ENCODE peak calls at places on chromosomes 16 and 17, in six cellular contexts. B is neural progenitor cell; F is effector memory CD4-positive, alpha-beta T cell; H is A549; I is heart right ventricle; K is naive thymus-derived CD4-positive, alpha-beta T cell. Q is an unnamed sample. For H3K4me1, the result is how much of the 10 kb centered on the place peaks cover.

GRCh38 chr17:63435681-63436522 is 10.2 kb downstream of the CYB561 start:
- DNase-seq in B (no peak), F (no peak), H (no peak), I (no peak), K (no peak), Q (no peak)

GRCh38 chr16:30619643-30620042 is 9.5 kb upstream of the ZNF689 start:
- DNase-seq in B (no peak), F (no peak), H (no peak), I (no peak), K (no peak), Q (peak)

GRCh38 chr17:49707246-49707607 is 537 bp downstream of the SLC35B1 start:
- DNase-seq in B (peak), F (peak), H (no peak), I (no peak), K (no peak), Q (no peak)

GRCh38 chr17:76866774-76867577 is 1.2 kb upstream of the MGAT5B start:
- DNase-seq in B (no peak), F (no peak), H (no peak), I (no peak), K (no peak), Q (no peak)

GRCh38 chr17:63988741-63989621 is 9.2 kb upstream of the PRR29 start:
- DNase-seq in B (peak), F (no peak), H (no peak), I (no peak), K (no peak), Q (no peak)

GRCh38 chr17:21548236-21548635 is 144.1 kb upstream of the KCNJ18 start:
- DNase-seq in B (no peak), F (no peak), H (no peak), I (no peak), K (no peak), Q (no peak)

GRCh38 chr16:84245933-84246678 is 6.3 kb upstream of the KCNG4 start:
- DNase-seq in B (no peak), F (no peak), H (no peak), I (no peak), K (no peak), Q (no peak)

GRCh38 chr17:46025510-46025909 is 26.5 kb downstream of the STH start:
- DNase-seq in B (no peak), F (no peak), H (no peak), I (no peak), K (no peak), Q (no peak)

GRCh38 chr16:49084628-49085390 is 196.8 kb downstream of the CBLN1 start:
- DNase-seq in B (no peak), F (no peak), H (peak), I (no peak), K (no peak), Q (no peak)

GRCh38 chr17:74711058-74711824 is 1.5 kb downstream of the CD300LF start:
- DNase-seq in B (no peak), F (no peak), H (no peak), I (no peak), K (no peak), Q (no peak)

GRCh38 chr16:11386791-11387546 is 41.7 kb downstream of the RMI2 start:
- DNase-seq in B (peak), F (no peak), H (peak), I (peak), K (no peak), Q (no peak)

GRCh38 chr16:86343733-86344585 is 166.4 kb upstream of the FOXF1 start:
- DNase-seq in B (no peak), F (no peak), H (no peak), I (no peak), K (no peak), Q (peak)

GRCh38 chr16:30003670-30004423 is 7.0 kb downstream of the DOC2A start:
- DNase-seq in B (no peak), F (no peak), H (no peak), I (no peak), K (no peak), Q (no peak)

GRCh38 chr17:9021985-9022552 is 759 bp downstream of the NTN1 start:
- DNase-seq in B (peak), F (no peak), H (no peak), I (peak), K (no peak), Q (no peak)

GRCh38 chr16:19912445-19913305 is 28.0 kb upstream of the GPRC5B start:
- DNase-seq in B (no peak), F (no peak), H (no peak), I (no peak), K (no peak), Q (no peak)

GRCh38 chr16:1678500-1679098 is 520 bp downstream of the JPT2 start:
- DNase-seq in B (peak), F (peak), H (peak), I (peak), K (peak), Q (peak)

GRCh38 chr17:34313164-34313563 is 6.1 kb upstream of the CCL8 start:
- DNase-seq in B (no peak), F (no peak), H (no peak), I (no peak), K (no peak), Q (no peak)

GRCh38 chr16:2204727-2205103 is 539 bp upstream of the MLST8 start:
- DNase-seq in B (no peak), F (no peak), H (no peak), I (no peak), K (no peak), Q (no peak)

GRCh38 chr17:80286638-80286960 is 25.9 kb downstream of the RNF213 start:
- DNase-seq in B (no peak), F (no peak), H (no peak), I (no peak), K (no peak), Q (no peak)

GRCh38 chr16:80081851-80082250 is 458.9 kb upstream of the DYNLRB2 start:
- DNase-seq in B (no peak), F (no peak), H (no peak), I (no peak), K (no peak), Q (no peak)

GRCh38 chr17:61409301-61410099 is 9.9 kb downstream of the TBX2 start:
- DNase-seq in B (peak), F (no peak), H (peak), I (peak), K (peak), Q (peak)

GRCh38 chr17:64448665-64449512 is at the start of gene MILR1:
- DNase-seq in B (no peak), F (no peak), H (peak), I (no peak), K (no peak), Q (peak)

GRCh38 chr17:44214230-44214494 is 5.3 kb downstream of the UBTF start:
- DNase-seq in B (no peak), F (no peak), H (no peak), I (no peak), K (no peak), Q (no peak)

GRCh38 chr17:44214896-44215295 is 4.6 kb downstream of the UBTF start:
- DNase-seq in B (no peak), F (no peak), H (no peak), I (no peak), K (no peak), Q (no peak)

GRCh38 chr17:44211281-44212265 is 7.9 kb downstream of the UBTF start:
- DNase-seq in B (no peak), F (no peak), H (no peak), I (no peak), K (no peak), Q (no peak)

GRCh38 chr17:44212507-44213402 is 6.7 kb downstream of the UBTF start:
- DNase-seq in B (no peak), F (no peak), H (no peak), I (no peak), K (no peak), Q (no peak)

GRCh38 chr17:44213403-44214229 is 5.9 kb downstream of the UBTF start:
- DNase-seq in B (no peak), F (no peak), H (no peak), I (no peak), K (no peak), Q (no peak)
- H3K4me1 ChIP-seq in B (under half), F (half or more), H (under half), I (under half), K (half or more), Q (under half)

GRCh38 chr17:3888343-3889171 is 4.3 kb downstream of the CAMKK1 start:
- DNase-seq in B (peak), F (no peak), H (no peak), I (peak), K (no peak), Q (peak)
- H3K4me1 ChIP-seq in B (under half), F (under half), H (half or more), I (under half), K (under half), Q (half or more)

GRCh38 chr16:23504453-23505179 is 5.7 kb downstream of the GGA2 start:
- DNase-seq in B (peak), F (peak), H (peak), I (peak), K (no peak), Q (peak)
- H3K4me1 ChIP-seq in B (half or more), F (under half), H (under half), I (under half), K (half or more), Q (half or more)

DNA sequence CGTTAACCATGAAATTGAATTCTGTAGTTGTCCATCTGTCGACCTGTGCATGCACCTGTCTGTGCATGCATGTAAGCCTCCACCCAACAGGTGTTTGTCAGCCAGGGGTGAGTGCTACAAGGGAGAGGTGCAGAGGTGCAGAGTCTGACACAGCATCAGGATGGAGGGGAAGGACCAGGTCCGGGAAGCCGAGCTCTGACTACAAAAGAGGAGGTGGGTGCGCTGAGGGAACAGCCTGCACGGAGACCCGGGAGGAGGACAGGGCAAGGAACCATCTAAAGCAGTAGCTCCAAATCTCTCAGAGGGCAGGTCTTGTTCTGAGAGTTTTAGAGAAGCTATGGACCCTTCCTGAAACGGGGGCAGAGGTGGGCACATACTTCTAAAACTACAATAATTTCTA is 54.1 kb downstream of the B9D1 start:
- DNase-seq in B (no peak), F (no peak), H (no peak), I (no peak), K (no peak), Q (no peak)
- H3K4me1 ChIP-seq in B (under half), F (under half), H (under half), I (under half), K (under half), Q (under half)

DNA sequence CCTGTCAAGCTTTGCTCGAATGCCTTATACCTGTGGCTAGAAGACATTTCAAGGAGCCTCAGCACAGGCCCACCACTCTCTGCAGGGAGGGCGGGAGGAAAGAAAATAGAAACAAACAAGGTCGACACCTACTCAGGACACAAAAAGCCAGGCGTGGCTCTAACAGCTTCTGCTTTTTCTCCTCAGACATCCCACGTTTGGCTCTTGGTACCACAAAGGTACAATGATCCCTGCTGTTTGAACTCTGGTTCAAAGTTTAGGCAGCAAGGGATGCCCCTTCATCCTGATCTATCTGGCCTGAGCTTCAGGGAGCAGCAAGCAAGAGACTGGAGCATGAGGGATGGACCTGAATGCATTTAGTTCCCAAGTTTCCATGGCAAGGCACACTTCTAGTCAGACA is 57.1 kb downstream of the CREBBP start:
- DNase-seq in B (no peak), F (no peak), H (no peak), I (no peak), K (no peak), Q (no peak)
- H3K4me1 ChIP-seq in B (under half), F (under half), H (under half), I (under half), K (half or more), Q (half or more)

GRCh38 chr17:31449746-31450145 is 58.3 kb downstream of the RAB11FIP4 start:
- DNase-seq in B (no peak), F (no peak), H (no peak), I (no peak), K (no peak), Q (no peak)
- H3K4me1 ChIP-seq in B (under half), F (under half), H (under half), I (under half), K (under half), Q (under half)

DNA sequence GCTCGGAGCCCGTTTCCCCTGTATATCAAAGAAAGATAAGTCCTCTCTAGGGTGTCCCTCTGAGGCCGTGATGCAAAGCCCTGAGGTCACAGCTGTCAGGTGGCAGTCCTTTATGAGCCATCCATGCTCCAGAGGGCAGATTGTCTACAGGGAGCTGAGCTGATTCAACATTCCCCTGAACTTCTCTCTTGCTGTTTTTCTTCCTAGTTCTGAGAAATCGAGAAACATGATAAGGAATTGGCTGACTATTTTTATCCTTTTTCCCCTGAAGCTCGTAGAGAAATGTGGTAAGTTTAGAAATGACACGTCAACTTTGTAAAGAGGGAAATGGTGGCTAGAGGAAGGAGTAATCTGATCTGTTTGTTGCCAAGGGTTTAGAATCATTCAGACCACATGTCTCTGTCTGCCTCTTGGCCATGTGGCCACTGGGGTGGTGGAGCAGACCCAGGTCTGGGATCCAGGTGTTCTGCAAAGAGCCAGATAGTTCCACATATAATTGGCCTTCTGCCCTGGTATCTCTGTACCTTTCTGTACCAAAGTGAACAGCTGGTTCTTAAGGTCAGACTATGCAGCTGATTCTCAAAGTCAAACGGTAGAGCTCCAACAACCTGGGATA is 3.5 kb downstream of the CTNS start:
- DNase-seq in B (peak), F (no peak), H (no peak), I (no peak), K (no peak), Q (peak)
- H3K4me1 ChIP-seq in B (under half), F (under half), H (under half), I (under half), K (under half), Q (under half)

GRCh38 chr17:7017827-7018200 is 5.0 kb upstream of the BCL6B start:
- DNase-seq in B (no peak), F (no peak), H (no peak), I (no peak), K (no peak), Q (no peak)
- H3K4me1 ChIP-seq in B (under half), F (under half), H (under half), I (under half), K (under half), Q (under half)

Q was measured in adrenal gland.